ENCODE peak calls at places on chromosomes 13 and 19, in nine cellular contexts. P, V, Y, J, M, E, K, R and L are unnamed samples.
A peak's percentile ranks its signal among the peaks of the same experiment; 100 is the strongest.

GRCh38 chr19:14089412-14089661 is 1.2 kb downstream of the SAMD1 start:
- DNase-seq in R (peak; percentile 29), Y (no peak), M (no peak), V (no peak), K (peak; percentile 43), E (peak; percentile 59), P (no peak), J (no peak), L (peak; percentile 40)

GRCh38 chr19:33471111-33471996 is 50.2 kb downstream of the PEPD start:
- DNase-seq in J (no peak), K (no peak), V (peak; percentile 21), M (no peak), E (no peak), R (no peak), P (peak; percentile 10), Y (peak; percentile 16), L (no peak)

GRCh38 chr13:44651209-44651608 is 75.1 kb upstream of the TSC22D1 start:
- DNase-seq in M (no peak), J (no peak), Y (no peak), E (no peak), V (no peak), K (no peak), R (no peak), P (no peak), L (no peak)

GRCh38 chr13:77535448-77535847 is at the start of gene SCEL:
- DNase-seq in K (no peak), V (no peak), P (peak; percentile 51), R (no peak), Y (no peak), E (no peak), M (no peak), J (no peak), L (no peak)

GRCh38 chr13:29875646-29876045 is 25.2 kb upstream of the UBL3 start:
- DNase-seq in R (no peak), P (no peak), V (no peak), E (no peak), K (no peak), J (no peak), Y (no peak), M (no peak), L (no peak)

GRCh38 chr19:48813123-48813911 is 2.5 kb upstream of the BCAT2 start:
- DNase-seq in M (no peak), E (peak; percentile 42), J (peak; percentile 62), V (no peak), Y (no peak), R (no peak), P (no peak), K (no peak), L (no peak)

GRCh38 chr19:18167975-18168645 is 5.5 kb upstream of the IFI30 start:
- DNase-seq in J (peak; percentile 84), E (peak; percentile 67), M (peak; percentile 56), R (no peak), P (peak; percentile 67), V (no peak), Y (peak; percentile 65), K (peak; percentile 62), L (peak; percentile 73)

GRCh38 chr13:110398564-110399507 is 91.8 kb downstream of the COL4A2 start:
- DNase-seq in J (no peak), P (no peak), E (no peak), K (peak; percentile 72), M (no peak), R (peak; percentile 93), V (no peak), Y (no peak), L (peak; percentile 77)

GRCh38 chr19:29524912-29525870 is 603 bp upstream of the VSTM2B start:
- DNase-seq in V (no peak), K (no peak), E (peak; percentile 66), J (no peak), Y (no peak), M (no peak), R (no peak), P (no peak), L (no peak)

GRCh38 chr19:50717891-50718254 is 1.7 kb downstream of the SHANK1 start:
- DNase-seq in E (peak; percentile 40), K (no peak), M (no peak), J (no peak), V (no peak), Y (no peak), R (no peak), P (no peak), L (no peak)

GRCh38 chr19:40803857-40804782 is 5.1 kb downstream of the EGLN2 start:
- DNase-seq in P (peak; percentile 91), R (no peak), M (no peak), K (no peak), Y (peak; percentile 55), V (no peak), E (no peak), J (peak; percentile 30), L (no peak)

GRCh38 chr19:55160128-55160985 is 2.8 kb upstream of the TNNI3 start:
- DNase-seq in M (peak; percentile 96), V (peak; percentile 96), P (peak; percentile 89), E (peak; percentile 97), K (peak; percentile 96), R (peak; percentile 29), J (peak; percentile 93), Y (peak; percentile 95), L (peak; percentile 88)

GRCh38 chr19:55158848-55159793 is 1.6 kb upstream of the TNNI3 start:
- DNase-seq in M (peak; percentile 94), J (peak; percentile 92), P (no peak), R (no peak), Y (peak; percentile 77), E (no peak), K (peak; percentile 60), V (peak; percentile 45), L (no peak)

GRCh38 chr19:55158423-55158822 is 891 bp upstream of the TNNI3 start:
- DNase-seq in Y (no peak), J (no peak), R (no peak), V (no peak), P (no peak), M (no peak), E (no peak), K (no peak), L (no peak)

GRCh38 chr19:55156202-55157063 is 1.1 kb downstream of the TNNI3 start:
- DNase-seq in V (peak; percentile 78), M (no peak), K (peak; percentile 54), R (no peak), P (peak; percentile 55), E (peak; percentile 97), J (peak; percentile 97), Y (peak; percentile 89), L (no peak)

GRCh38 chr19:55157064-55157908 is at the start of gene TNNI3:
- DNase-seq in Y (no peak), M (no peak), J (peak; percentile 25), R (no peak), E (no peak), V (peak; percentile 60), P (no peak), K (no peak), L (no peak)
- H3K4me1 ChIP-seq in Y (no peaks in the 10 kb centered on the region), M (peaks cover 14% of the 10 kb centered on the region), J (peaks cover 34% of the 10 kb centered on the region), R (peaks cover 6% of the 10 kb centered on the region), E (peaks cover 6% of the 10 kb centered on the region), V (peaks cover 9% of the 10 kb centered on the region), P (peaks cover 4% of the 10 kb centered on the region), K (peaks cover 8% of the 10 kb centered on the region), L (peaks cover 6% of the 10 kb centered on the region)

DNA sequence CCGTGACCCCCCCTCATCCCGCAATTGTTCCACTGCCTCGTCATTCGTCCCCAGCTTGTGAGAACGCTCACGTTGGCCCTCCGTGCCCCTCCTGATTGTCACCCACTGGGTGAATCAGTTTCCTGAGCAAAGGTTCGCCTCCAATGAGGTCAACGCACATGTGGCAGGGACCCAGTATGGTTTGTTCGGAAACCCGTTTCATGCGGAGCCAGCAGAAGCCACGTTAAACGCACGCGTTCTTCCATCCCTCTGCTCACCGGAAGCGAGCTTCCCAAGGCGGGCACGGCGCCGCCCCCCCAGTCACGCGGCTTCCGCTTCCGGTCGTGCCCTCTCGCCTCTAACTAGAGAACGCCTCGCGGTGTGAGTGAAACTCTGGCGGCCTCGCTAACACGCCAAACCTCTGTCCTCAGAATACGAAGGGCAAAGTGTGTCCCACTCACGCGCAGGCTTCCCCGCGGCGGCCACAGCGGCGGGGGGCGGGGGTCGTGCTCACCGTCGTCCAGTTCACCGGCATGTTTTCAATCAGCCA is 18.0 kb upstream of the CFAP97D2 start:
- DNase-seq in E (no peak), R (peak; percentile 16), K (no peak), M (no peak), P (no peak), J (no peak), V (peak; percentile 62), Y (no peak), L (no peak)
- H3K4me1 ChIP-seq in E (no peaks in the 10 kb centered on the region), R (no peaks in the 10 kb centered on the region), K (peaks cover 8% of the 10 kb centered on the region), M (no peaks in the 10 kb centered on the region), P (peaks cover 17% of the 10 kb centered on the region), J (no peaks in the 10 kb centered on the region), V (peaks cover 20% of the 10 kb centered on the region), Y (no peaks in the 10 kb centered on the region), L (peaks cover 3% of the 10 kb centered on the region)

DNA sequence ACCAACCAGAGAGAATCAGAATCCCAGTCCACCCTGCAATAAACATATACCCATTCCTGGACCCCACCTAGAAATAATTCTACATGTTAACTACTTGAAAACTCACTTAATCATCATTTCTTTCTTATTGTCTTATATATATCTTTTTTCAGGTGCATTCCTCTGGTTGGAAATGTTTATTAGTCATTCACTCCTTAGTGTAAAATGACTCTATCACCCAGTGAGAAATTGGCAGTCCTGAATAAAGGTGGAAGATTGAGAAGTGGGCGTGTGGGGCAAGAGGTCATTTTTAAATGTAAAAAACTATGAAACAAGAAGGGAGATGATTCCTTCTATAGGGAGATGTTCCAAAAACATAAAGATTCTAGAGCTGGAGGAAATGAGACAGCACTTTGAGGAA is 101.2 kb upstream of the MBNL2 start:
- DNase-seq in R (no peak), M (no peak), K (no peak), E (no peak), Y (no peak), V (no peak), J (no peak), P (no peak), L (no peak)
- H3K4me1 ChIP-seq in R (peaks cover 50% of the 10 kb centered on the region), M (peaks cover 30% of the 10 kb centered on the region), K (peaks cover 53% of the 10 kb centered on the region), E (peaks cover 12% of the 10 kb centered on the region), Y (peaks cover 26% of the 10 kb centered on the region), V (peaks cover 40% of the 10 kb centered on the region), J (no peaks in the 10 kb centered on the region), P (peaks cover 48% of the 10 kb centered on the region), L (peaks cover 53% of the 10 kb centered on the region)

GRCh38 chr19:7213628-7214328 is 80.4 kb downstream of the INSR start:
- DNase-seq in Y (no peak), K (no peak), V (no peak), R (no peak), E (no peak), M (no peak), J (no peak), P (no peak), L (no peak)
- H3K4me1 ChIP-seq in Y (peaks cover 9% of the 10 kb centered on the region), K (no peaks in the 10 kb centered on the region), V (no peaks in the 10 kb centered on the region), R (no peaks in the 10 kb centered on the region), E (no peaks in the 10 kb centered on the region), M (no peaks in the 10 kb centered on the region), J (no peaks in the 10 kb centered on the region), P (peaks cover 7% of the 10 kb centered on the region), L (peaks cover 4% of the 10 kb centered on the region)